ENCODE peak calls at places on chromosome 20, in ten cellular contexts. Y is hepatocyte; M is CD4-positive, alpha-beta T cell; U is activated CD4-positive, alpha-beta T cell treated with anti-CD3 and anti-CD28 coated beads for 1 hour; P is fibroblast of pulmonary artery; C is activated T-helper 1 cell treated with anti-CD3 and anti-CD28 coated beads, Interleukin-12 subunit alpha, Interleukin-12 subunit beta, Interleukin-2, Interleukin-4 antibody, amounts not matched to agents 30 ng/mL and 10 ng/mL and 1 ng/mL, durations not matched to agents 14 hours and 24 hours and 36 hours; K is B cell; W is stimulated activated CD4-positive, alpha-beta T cell treated with anti-CD3 and anti-CD28 coated beads, Interleukin-15, amount 100 ng/mL, for 48 hours; N is LoVo; Z is NCI-H2171 treated with DMSO at 0.1 percent for 48 hours. B is an unnamed sample.
A peak's percentile ranks its signal among the peaks of the same experiment; 100 is the strongest.

GRCh38 chr20:37359331-37359730 is 13.4 kb downstream of the SRC start:
- DNase-seq in Y (no peak), M (no peak), U (no peak), P (no peak), C (no peak), K (no peak), W (no peak), N (no peak), Z (no peak), B (no peak)

GRCh38 chr20:33650753-33651561 is 11.2 kb upstream of the C20orf144 start:
- DNase-seq in Y (peak; percentile 21), M (no peak), U (no peak), P (no peak), C (no peak), K (no peak), W (no peak), N (no peak), Z (peak; percentile 97), B (no peak)

GRCh38 chr20:62156592-62157386 is 13.2 kb downstream of the SS18L1 start:
- DNase-seq in Y (peak; percentile 82), M (peak; percentile 55), U (peak; percentile 65), P (peak; percentile 47), C (peak; percentile 61), K (peak; percentile 74), W (peak; percentile 52), N (no peak), Z (peak; percentile 31), B (peak; percentile 57)

GRCh38 chr20:49724637-49725606 is 11.2 kb upstream of the B4GALT5 start:
- DNase-seq in Y (no peak), M (no peak), U (no peak), P (peak; percentile 80), C (no peak), K (no peak), W (no peak), N (no peak), Z (no peak), B (no peak)

GRCh38 chr20:1577906-1578305 is 20.4 kb upstream of the SIRPD start:
- DNase-seq in Y (peak; percentile 1), M (no peak), U (no peak), P (no peak), C (no peak), K (no peak), W (no peak), N (no peak), Z (no peak), B (peak; percentile 2)

GRCh38 chr20:59938696-59939051 is 1.4 kb downstream of the PPP1R3D start:
- DNase-seq in Y (no peak), M (no peak), U (no peak), P (no peak), C (no peak), K (no peak), W (no peak), N (no peak), Z (no peak), B (no peak)

GRCh38 chr20:24051160-24051559 is 62.6 kb upstream of the GGTLC1 start:
- DNase-seq in Y (no peak), M (no peak), U (no peak), P (no peak), C (no peak), K (no peak), W (no peak), N (no peak), Z (no peak), B (no peak)

GRCh38 chr20:14817121-14817520 is 479.7 kb upstream of the FLRT3 start:
- DNase-seq in Y (no peak), M (no peak), U (no peak), P (peak; percentile 3), C (no peak), K (no peak), W (no peak), N (no peak), Z (peak; percentile 32), B (no peak)

GRCh38 chr20:3981132-3981452 is 34.3 kb downstream of the RNF24 start:
- DNase-seq in Y (no peak), M (no peak), U (no peak), P (no peak), C (no peak), K (no peak), W (no peak), N (no peak), Z (no peak), B (no peak)

GRCh38 chr20:39822667-39823066 is 860.5 kb downstream of the DHX35 start:
- DNase-seq in Y (no peak), M (no peak), U (no peak), P (peak; percentile 42), C (no peak), K (no peak), W (no peak), N (peak; percentile 2), Z (no peak), B (no peak)

GRCh38 chr20:24462461-24463010 is 6.9 kb upstream of the SYNDIG1 start:
- DNase-seq in Y (no peak), M (no peak), U (no peak), P (no peak), C (no peak), K (no peak), W (no peak), N (no peak), Z (peak; percentile 76), B (no peak)

GRCh38 chr20:43960231-43960630 is 45.6 kb downstream of the TOX2 start:
- DNase-seq in Y (no peak), M (no peak), U (no peak), P (no peak), C (no peak), K (no peak), W (no peak), N (no peak), Z (no peak), B (no peak)

GRCh38 chr20:277496-277781 is 13.1 kb downstream of the C20orf96 start:
- DNase-seq in Y (no peak), M (no peak), U (no peak), P (no peak), C (no peak), K (no peak), W (no peak), N (no peak), Z (no peak), B (no peak)

GRCh38 chr20:41572010-41572572 is 46.1 kb downstream of the CHD6 start:
- DNase-seq in Y (no peak), M (no peak), U (no peak), P (peak; percentile 10), C (no peak), K (no peak), W (no peak), N (no peak), Z (no peak), B (no peak)

GRCh38 chr20:31560900-31561598 is 44.0 kb upstream of the ID1 start:
- DNase-seq in Y (peak; percentile 66), M (no peak), U (no peak), P (peak; percentile 93), C (no peak), K (no peak), W (no peak), N (peak; percentile 66), Z (no peak), B (no peak)

GRCh38 chr20:25356294-25356933 is 34.2 kb downstream of the ABHD12 start:
- DNase-seq in Y (no peak), M (no peak), U (no peak), P (no peak), C (no peak), K (no peak), W (no peak), N (no peak), Z (peak; percentile 98), B (no peak)

GRCh38 chr20:48490976-48491657 is 336.7 kb downstream of the PREX1 start:
- DNase-seq in Y (no peak), M (no peak), U (no peak), P (no peak), C (no peak), K (no peak), W (no peak), N (no peak), Z (peak; percentile 57), B (no peak)

GRCh38 chr20:59032713-59033059 is 551 bp upstream of the ATP5F1E start:
- DNase-seq in Y (peak; percentile 62), M (no peak), U (no peak), P (no peak), C (no peak), K (no peak), W (no peak), N (no peak), Z (peak; percentile 94), B (no peak)

GRCh38 chr20:24529032-24529431 is 59.6 kb downstream of the SYNDIG1 start:
- DNase-seq in Y (no peak), M (no peak), U (no peak), P (no peak), C (no peak), K (no peak), W (no peak), N (no peak), Z (no peak), B (no peak)

GRCh38 chr20:47102629-47103028 is 208.0 kb downstream of the EYA2 start:
- DNase-seq in Y (no peak), M (no peak), U (no peak), P (peak; percentile 35), C (no peak), K (no peak), W (no peak), N (no peak), Z (peak; percentile 80), B (no peak)

GRCh38 chr20:10674684-10675455 is 1.1 kb upstream of the JAG1 start:
- DNase-seq in Y (peak; percentile 92), M (no peak), U (no peak), P (peak; percentile 77), C (peak; percentile 22), K (no peak), W (no peak), N (peak; percentile 73), Z (peak; percentile 41), B (peak; percentile 56)

GRCh38 chr20:36887779-36888133 is 11.8 kb downstream of the TLDC2 start:
- DNase-seq in Y (no peak), M (no peak), U (no peak), P (no peak), C (no peak), K (no peak), W (no peak), N (no peak), Z (no peak), B (no peak)

GRCh38 chr20:61185841-61186601 is 66.0 kb upstream of the CDH4 start:
- DNase-seq in Y (peak; percentile 50), M (no peak), U (no peak), P (peak; percentile 88), C (no peak), K (no peak), W (no peak), N (peak; percentile 37), Z (no peak), B (no peak)

GRCh38 chr20:51837876-51838420 is 35.6 kb upstream of the SALL4 start:
- DNase-seq in Y (no peak), M (no peak), U (no peak), P (no peak), C (no peak), K (no peak), W (no peak), N (no peak), Z (no peak), B (no peak)

GRCh38 chr20:11429168-11429567 is 488.5 kb upstream of the BTBD3 start:
- DNase-seq in Y (no peak), M (no peak), U (no peak), P (no peak), C (no peak), K (no peak), W (no peak), N (no peak), Z (no peak), B (no peak)

GRCh38 chr20:33285861-33286495 is 3.0 kb downstream of the BPIFB1 start:
- DNase-seq in Y (no peak), M (no peak), U (no peak), P (no peak), C (no peak), K (no peak), W (no peak), N (no peak), Z (no peak), B (no peak)

GRCh38 chr20:63178889-63179751 is 36.8 kb downstream of the YTHDF1 start:
- DNase-seq in Y (peak; percentile 55), M (peak; percentile 57), U (peak; percentile 60), P (no peak), C (peak; percentile 33), K (peak; percentile 70), W (peak; percentile 29), N (no peak), Z (peak; percentile 89), B (peak; percentile 63)

GRCh38 chr20:48025061-48025515 is 239.8 kb upstream of the SULF2 start:
- DNase-seq in Y (peak; percentile 45), M (no peak), U (no peak), P (peak; percentile 88), C (no peak), K (no peak), W (no peak), N (no peak), Z (no peak), B (no peak)